ENCODE peak calls at places on chromosomes 13 and 19, in five cellular contexts. E is Daoy, B is H9, S is stromal cell of bone marrow, P is suprapubic skin. I is an unnamed sample.

GRCh38 chr19:3062165-3063105 is at the start of gene TLE5:
- DNase-seq in P (no peak), S (no peak), E (peak; percentile 67), B (no peak), I (no peak)

GRCh38 chr19:8116437-8117293 is 32.7 kb downstream of the FBN3 start:
- DNase-seq in S (no peak), P (no peak), E (no peak), B (no peak), I (no peak)

GRCh38 chr13:66359910-66360552 is 870.1 kb downstream of the PCDH9 start:
- DNase-seq in P (no peak), E (no peak), B (no peak), S (no peak), I (no peak)

GRCh38 chr19:41785653-41786052 is 10.7 kb upstream of the CEACAM3 start:
- DNase-seq in B (peak; percentile 86), E (peak; percentile 89), S (peak; percentile 25), P (no peak), I (peak; percentile 90)

GRCh38 chr19:17751103-17751911 is at the start of gene FCHO1:
- DNase-seq in B (no peak), S (no peak), P (no peak), E (peak; percentile 39), I (no peak)

GRCh38 chr13:33326723-33327122 is 41.2 kb upstream of the STARD13 start:
- DNase-seq in B (no peak), S (no peak), E (no peak), P (no peak), I (no peak)

GRCh38 chr13:66805657-66806056 is 424.5 kb downstream of the PCDH9 start:
- DNase-seq in S (peak; percentile 38), P (no peak), E (no peak), B (no peak), I (no peak)

GRCh38 chr13:42153371-42153770 is 104.9 kb downstream of the DGKH start:
- DNase-seq in E (no peak), S (no peak), B (no peak), P (no peak), I (no peak)

GRCh38 chr13:110677731-110678545 is 28.0 kb downstream of the CARS2 start:
- DNase-seq in B (no peak), E (no peak), S (no peak), P (no peak), I (no peak)

GRCh38 chr13:46687810-46688209 is 109.2 kb downstream of the ESD start:
- DNase-seq in E (peak; percentile 41), S (no peak), P (no peak), B (peak; percentile 75), I (no peak)

GRCh38 chr13:57787058-57787791 is 155.7 kb downstream of the PCDH17 start:
- DNase-seq in P (peak; percentile 40), E (peak; percentile 0), S (no peak), B (peak; percentile 51), I (no peak)

GRCh38 chr19:38139122-38139521 is 84.9 kb downstream of the DPF1 start:
- DNase-seq in E (no peak), S (no peak), P (no peak), B (no peak), I (no peak)

GRCh38 chr13:90365130-90365529 is 982.4 kb upstream of the MIR17HG start:
- DNase-seq in E (no peak), S (no peak), B (no peak), P (no peak), I (no peak)

GRCh38 chr13:27796544-27797227 is 4.4 kb downstream of the GSX1 start:
- DNase-seq in P (peak; percentile 19), S (no peak), E (no peak), B (no peak), I (no peak)

GRCh38 chr19:15551183-15552004 is 43.1 kb downstream of the CYP4F22 start:
- DNase-seq in S (no peak), B (peak; percentile 97), E (peak; percentile 75), P (no peak), I (peak; percentile 31)

GRCh38 chr13:114130708-114131580 is 1.5 kb downstream of the RASA3 start:
- DNase-seq in P (no peak), B (peak; percentile 55), E (peak; percentile 93), S (peak; percentile 70), I (no peak)

GRCh38 chr13:30792257-30793000 is 57.1 kb downstream of the ALOX5AP start:
- DNase-seq in E (peak; percentile 92), P (peak; percentile 89), B (peak; percentile 50), S (peak; percentile 83), I (peak; percentile 38)

GRCh38 chr13:99827011-99827410 is 144.6 kb downstream of the ZIC5 start:
- DNase-seq in S (no peak), E (peak; percentile 86), P (no peak), B (no peak), I (no peak)

GRCh38 chr13:110683203-110683883 is 22.6 kb downstream of the CARS2 start:
- DNase-seq in S (no peak), P (no peak), E (no peak), B (no peak), I (no peak)

GRCh38 chr13:39530996-39531395 is 72.0 kb downstream of the LHFPL6 start:
- DNase-seq in P (no peak), E (no peak), S (peak; percentile 31), B (no peak), I (no peak)

GRCh38 chr13:21638319-21639282 is 32.3 kb upstream of the FGF9 start:
- DNase-seq in E (no peak), S (no peak), P (no peak), B (no peak), I (peak; percentile 20)

I was measured in HuH-7.